ENCODE peak calls at places on chromosomes 6 and 20, in eight cellular contexts. N is skeletal muscle cell; D is naive B cell; K is naive thymus-derived CD8-positive, alpha-beta T cell; H is effector CD4-positive, alpha-beta T cell; X is NCI-H748 treated with DMSO at 0.1 percent for 48 hours; R is stimulated activated naive CD4-positive, alpha-beta T cell treated with Interleukin-2 at 50 U/mL for 16 hours; Q is caudate nucleus. O is an unnamed sample.

GRCh38 chr20:39825950-39826349 is 863.1 kb downstream of the MAFB start:
- DNase-seq in N (no peak), D (no peak), K (no peak), H (no peak), X (no peak), R (no peak), Q (no peak), O (no peak)

GRCh38 chr6:109096198-109096597 is 891 bp downstream of the CEP57L1 start:
- DNase-seq in N (no peak), D (no peak), K (peak; percentile 2), H (no peak), X (no peak), R (no peak), Q (no peak), O (no peak)

GRCh38 chr6:24910331-24910849 is 25.4 kb downstream of the RIPOR2 start:
- DNase-seq in N (no peak), D (peak; percentile 84), K (no peak), H (no peak), X (peak; percentile 54), R (peak; percentile 13), Q (peak; percentile 27), O (no peak)

GRCh38 chr20:23343590-23343989 is 7.0 kb upstream of the NXT1 start:
- DNase-seq in N (no peak), D (no peak), K (no peak), H (no peak), X (no peak), R (no peak), Q (no peak), O (no peak)

GRCh38 chr20:46681032-46681854 is 8.0 kb downstream of the TP53RK start:
- DNase-seq in N (no peak), D (peak; percentile 51), K (peak; percentile 66), H (peak; percentile 60), X (peak; percentile 43), R (peak; percentile 41), Q (peak; percentile 6), O (no peak)

GRCh38 chr20:25308671-25309394 is 60.9 kb downstream of the PYGB start:
- DNase-seq in N (peak; percentile 79), D (no peak), K (no peak), H (no peak), X (no peak), R (no peak), Q (no peak), O (peak; percentile 17)

GRCh38 chr20:49824206-49824605 is 11.6 kb downstream of the SLC9A8 start:
- DNase-seq in N (no peak), D (no peak), K (no peak), H (no peak), X (no peak), R (no peak), Q (no peak), O (peak; percentile 9)

GRCh38 chr20:64244281-64244805 is 11.2 kb upstream of the PCMTD2 start:
- DNase-seq in N (no peak), D (no peak), K (no peak), H (no peak), X (no peak), R (no peak), Q (no peak), O (no peak)

GRCh38 chr6:76166297-76166696 is 93.8 kb upstream of the IMPG1 start:
- DNase-seq in N (no peak), D (no peak), K (no peak), H (no peak), X (no peak), R (no peak), Q (no peak), O (no peak)

GRCh38 chr6:71245265-71246049 is 43.2 kb upstream of the OGFRL1 start:
- DNase-seq in N (no peak), D (no peak), K (no peak), H (no peak), X (no peak), R (no peak), Q (no peak), O (no peak)

GRCh38 chr6:164640946-164641345 is 668.5 kb downstream of the C6orf118 start:
- DNase-seq in N (no peak), D (no peak), K (no peak), H (no peak), X (no peak), R (no peak), Q (peak; percentile 52), O (no peak)

GRCh38 chr6:74969591-74970267 is 236.1 kb downstream of the COL12A1 start:
- DNase-seq in N (no peak), D (no peak), K (no peak), H (no peak), X (no peak), R (no peak), Q (no peak), O (no peak)

GRCh38 chr6:136550045-136550329 is 235 bp downstream of the MAP7 start:
- DNase-seq in N (no peak), D (no peak), K (no peak), H (peak; percentile 2), X (no peak), R (no peak), Q (no peak), O (no peak)

GRCh38 chr20:58518896-58519593 is 3.8 kb upstream of the APCDD1L start:
- DNase-seq in N (no peak), D (no peak), K (no peak), H (no peak), X (no peak), R (no peak), Q (no peak), O (no peak)

GRCh38 chr6:47407295-47408281 is 70.0 kb upstream of the CD2AP start:
- DNase-seq in N (no peak), D (no peak), K (no peak), H (no peak), X (no peak), R (no peak), Q (no peak), O (no peak)

GRCh38 chr6:56759521-56759920 is 116.8 kb upstream of the DST start:
- DNase-seq in N (no peak), D (no peak), K (no peak), H (no peak), X (no peak), R (no peak), Q (no peak), O (no peak)

GRCh38 chr20:57810511-57811372 is 100.9 kb upstream of the PMEPA1 start:
- DNase-seq in N (no peak), D (no peak), K (no peak), H (no peak), X (no peak), R (no peak), Q (peak; percentile 46), O (no peak)

GRCh38 chr20:16802652-16802935 is 54.4 kb downstream of the OTOR start:
- DNase-seq in N (no peak), D (no peak), K (no peak), H (no peak), X (no peak), R (no peak), Q (no peak), O (no peak)

GRCh38 chr20:34952676-34953075 is 2.9 kb downstream of the GSS start:
- DNase-seq in N (no peak), D (no peak), K (no peak), H (no peak), X (no peak), R (no peak), Q (no peak), O (no peak)